ENCODE peak calls at places on chromosomes 1 and 21, in four cellular contexts. D, A, N and P are unnamed samples.

GRCh38 chr1:234186037-234186688 is 187.1 kb upstream of the COA6 start:
- DNase-seq in D (no peak), A (no peak), N (no peak), P (no peak)

GRCh38 chr21:42221581-42222345 is 2.8 kb downstream of the ABCG1 start:
- DNase-seq in N (no peak), D (peak; percentile 23), A (no peak), P (no peak)

GRCh38 chr1:94680008-94680377 is 138.4 kb upstream of the F3 start:
- DNase-seq in D (no peak), N (no peak), A (no peak), P (no peak)

GRCh38 chr1:202811296-202812175 is 782 bp downstream of the PCAT6 start:
- DNase-seq in N (peak; percentile 44), D (no peak), A (peak; percentile 27), P (no peak)

GRCh38 chr1:84433253-84434080 is 35.2 kb downstream of the DNASE2B start:
- DNase-seq in N (peak; percentile 69), A (no peak), D (peak; percentile 53), P (peak; percentile 33)

GRCh38 chr1:211579434-211580302 is 707 bp upstream of the SLC30A1 start:
- DNase-seq in A (peak; percentile 85), D (peak; percentile 83), N (peak; percentile 90), P (no peak)

GRCh38 chr1:184114818-184115398 is 63.4 kb downstream of the TSEN15 start:
- DNase-seq in N (no peak), A (no peak), D (no peak), P (no peak)

GRCh38 chr1:42940851-42941639 is 17.6 kb downstream of the SLC2A1 start:
- DNase-seq in D (no peak), N (no peak), A (no peak), P (no peak)

GRCh38 chr1:118914379-118915161 is 73.6 kb downstream of the TBX15 start:
- DNase-seq in D (no peak), N (no peak), A (no peak), P (no peak)

GRCh38 chr1:42934541-42935312 is 23.9 kb downstream of the SLC2A1 start:
- DNase-seq in A (no peak), N (peak; percentile 14), D (no peak), P (no peak)

GRCh38 chr1:9626201-9626608 is 25.3 kb upstream of the PIK3CD start:
- DNase-seq in A (no peak), N (no peak), D (no peak), P (no peak)

GRCh38 chr1:77539510-77540142 is 142.8 kb downstream of the ZZZ3 start:
- DNase-seq in A (no peak), D (no peak), N (no peak), P (no peak)
- H3K4me3 ChIP-seq in A (no peak overlapping the region), D (no peak overlapping the region), N (no peak overlapping the region), P (no peak overlapping the region)

DNA sequence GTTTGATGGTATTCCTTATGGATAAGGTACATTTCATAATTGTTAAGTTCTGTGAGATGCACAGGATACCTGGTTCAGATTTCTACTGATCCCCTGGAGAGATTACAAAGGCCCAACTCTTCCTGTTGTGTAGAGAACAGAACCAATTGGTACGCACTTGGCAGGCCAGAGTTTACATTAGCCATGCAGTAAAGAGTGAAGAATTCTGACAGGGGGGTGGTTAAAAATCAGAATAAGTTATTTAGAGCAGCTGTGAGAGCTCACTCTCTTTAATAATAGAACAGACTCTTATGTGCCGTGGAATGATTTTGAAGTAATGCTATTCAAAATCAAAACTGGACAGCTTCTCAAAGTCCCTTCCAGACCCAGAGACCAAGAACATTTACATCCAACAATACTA is 4.2 kb downstream of the USP24 start:
- DNase-seq in N (no peak), D (no peak), A (no peak), P (no peak)
- H3K27ac ChIP-seq in N (peak overlapping the region; percentile 91), D (peak overlapping the region; percentile 98), A (peak overlapping the region; percentile 99), P (no peak overlapping the region)

GRCh38 chr1:207789792-207790787 is 38.2 kb downstream of the CD46 start:
- DNase-seq in D (no peak), A (no peak), N (no peak), P (no peak)

GRCh38 chr1:207791290-207791689 is 39.4 kb downstream of the CD46 start:
- DNase-seq in D (no peak), N (no peak), A (no peak), P (no peak)

GRCh38 chr1:207789386-207789785 is 37.5 kb downstream of the CD46 start:
- DNase-seq in N (no peak), A (no peak), D (no peak), P (no peak)

GRCh38 chr1:207793327-207793726 is 41.5 kb downstream of the CD46 start:
- DNase-seq in D (no peak), N (no peak), A (no peak), P (no peak)

DNA sequence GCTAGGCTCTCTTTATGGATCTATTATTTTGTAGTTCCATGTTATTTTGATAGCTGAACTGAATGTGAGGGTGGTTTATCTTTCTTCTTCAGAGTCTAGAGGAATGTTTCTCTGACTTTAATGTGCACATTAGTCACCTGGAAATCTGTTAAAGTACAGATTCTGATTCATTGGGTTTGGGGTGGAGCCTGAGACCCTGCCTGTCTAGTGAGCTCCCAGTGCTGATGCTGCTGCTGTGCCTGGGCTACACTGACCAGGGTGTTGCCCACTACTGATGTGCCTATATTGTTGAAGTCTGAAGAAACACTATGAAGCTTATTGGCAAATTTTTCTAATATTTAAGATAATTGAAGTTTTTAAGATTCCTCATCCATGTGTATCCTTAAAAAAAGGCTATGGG is 35.9 kb downstream of the CD46 start:
- DNase-seq in A (no peak), D (no peak), N (no peak), P (no peak)
- H3K4me3 ChIP-seq in A (no peak overlapping the region), D (no peak overlapping the region), N (no peak overlapping the region), P (no peak overlapping the region)

DNA sequence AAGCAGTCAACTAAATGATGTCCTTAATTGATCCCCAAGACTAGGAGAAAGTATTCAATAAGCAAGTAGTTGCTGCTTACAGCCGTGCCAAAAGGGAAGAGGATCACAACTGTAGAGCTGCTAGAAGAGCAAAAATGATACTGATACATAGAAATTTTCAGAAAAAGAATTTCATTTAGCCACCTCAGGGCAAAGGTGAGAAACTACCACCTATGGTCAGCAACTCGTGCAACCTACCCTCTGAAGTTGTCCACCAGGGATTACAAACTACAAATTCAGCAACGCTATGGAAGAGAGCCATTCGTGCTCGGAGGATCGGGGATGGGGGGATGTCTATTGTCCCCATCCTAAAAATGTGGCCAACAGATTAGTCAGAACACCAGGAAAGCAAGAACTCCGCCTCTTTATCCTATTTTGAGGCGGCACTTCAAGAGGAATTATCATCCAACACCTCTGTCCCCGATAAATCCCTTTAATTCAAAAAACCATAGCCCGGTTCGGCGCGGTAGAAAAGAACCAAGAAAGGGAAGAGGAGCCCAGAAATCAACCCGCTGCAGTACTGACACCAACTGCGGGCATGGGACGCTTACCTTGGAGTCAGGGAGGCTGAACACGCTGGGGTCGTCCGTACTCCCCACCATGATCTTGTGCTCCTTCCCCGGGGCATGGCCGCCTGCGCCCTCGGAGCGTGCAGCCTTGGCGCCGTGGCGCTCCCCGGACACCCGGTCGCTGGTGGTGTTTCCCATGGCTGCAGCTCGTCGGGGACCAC is 687 bp downstream of the PRKAB2 start:
- DNase-seq in N (peak; percentile 13), D (no peak), A (no peak), P (no peak)
- H3K27ac ChIP-seq in N (peak overlapping the region; percentile 93), D (peak overlapping the region; percentile 98), A (peak overlapping the region; percentile 98), P (peak overlapping the region; percentile 98)

GRCh38 chr1:25819496-25820246 is at the start of gene MTFR1L:
- DNase-seq in N (peak; percentile 95), A (peak; percentile 90), D (peak; percentile 93), P (peak; percentile 90)

GRCh38 chr1:25816112-25816718 is 3.5 kb upstream of the MTFR1L start:
- DNase-seq in A (no peak), D (no peak), N (no peak), P (no peak)

GRCh38 chr1:25817840-25818501 is 1.8 kb upstream of the MTFR1L start:
- DNase-seq in D (no peak), N (no peak), A (peak; percentile 12), P (no peak)

GRCh38 chr1:25820247-25821111 is 725 bp downstream of the MTFR1L start:
- DNase-seq in N (peak; percentile 81), D (peak; percentile 61), A (peak; percentile 38), P (no peak)

GRCh38 chr1:25818569-25818968 is 1.2 kb upstream of the MTFR1L start:
- DNase-seq in D (no peak), A (no peak), N (no peak), P (no peak)
- H3K4me3 ChIP-seq in D (peak overlapping the region; percentile 75), A (peak overlapping the region; percentile 89), N (no peak overlapping the region), P (no peak overlapping the region)

GRCh38 chr1:27658951-27659496 is 13.0 kb downstream of the IFI6 start:
- DNase-seq in A (no peak), D (no peak), N (peak; percentile 22), P (no peak)

GRCh38 chr1:27661412-27662075 is 10.4 kb downstream of the IFI6 start:
- DNase-seq in D (no peak), A (no peak), N (no peak), P (no peak)

GRCh38 chr1:27659497-27660299 is 12.3 kb downstream of the IFI6 start:
- DNase-seq in A (peak; percentile 94), N (peak; percentile 96), D (peak; percentile 94), P (peak; percentile 92)

GRCh38 chr1:27663735-27664119 is 8.3 kb downstream of the IFI6 start:
- DNase-seq in N (no peak), D (no peak), A (no peak), P (no peak)

DNA sequence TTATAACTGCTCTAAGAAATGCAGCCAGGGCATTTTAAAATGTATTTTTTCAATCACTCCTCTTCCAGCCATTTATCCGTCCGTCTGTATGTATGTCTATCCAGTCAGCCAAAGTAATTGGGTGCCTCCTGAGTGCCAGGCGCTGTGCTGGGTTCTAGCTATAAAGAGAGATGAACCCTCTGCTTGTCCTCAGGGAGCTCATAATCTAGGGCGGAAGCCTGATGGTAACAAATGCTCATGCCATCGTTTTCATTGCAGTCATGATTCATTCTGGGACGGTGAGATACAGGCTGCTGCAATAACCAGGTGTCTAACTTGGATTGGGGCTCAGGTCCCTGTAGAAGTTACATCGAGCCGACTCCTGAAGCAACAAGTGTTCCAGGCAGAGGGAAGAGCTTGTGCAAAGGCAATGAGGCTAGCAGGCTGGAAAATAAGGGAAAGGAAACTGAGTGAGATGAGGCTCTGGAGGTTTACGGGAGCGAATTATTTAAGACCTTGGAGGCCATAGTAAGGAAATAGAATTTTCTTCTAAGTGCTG is 11.6 kb downstream of the IFI6 start:
- DNase-seq in N (no peak), D (no peak), A (no peak), P (no peak)
- H3K27ac ChIP-seq in N (peak overlapping the region; percentile 91), D (peak overlapping the region; percentile 97), A (peak overlapping the region; percentile 97), P (peak overlapping the region; percentile 89)